ENCODE peak calls at places on chromosomes 5 and 9, in eight cellular contexts. One of them, this sample, is unnamed.

GRCh38 chr5:35458824-35459207 is 158.8 kb upstream of the SPEF2 start:
- DNase-seq in PC-9: no peak
- DNase-seq in Karpas-422: no peak
- DNase-seq in GM23248: no peak
- DNase-seq in HCT116: no peak
- DNase-seq in PC-3: no peak
- DNase-seq in MM.1S: no peak
- DNase-seq in hepatocyte: peak; percentile 26
- DNase-seq in this sample: no peak

GRCh38 chr5:56110646-56111403 is 116.1 kb upstream of the IL6ST start:
- DNase-seq in Karpas-422: no peak
- DNase-seq in GM23248: peak; percentile 31
- DNase-seq in HCT116: no peak
- DNase-seq in hepatocyte: no peak
- DNase-seq in MM.1S: no peak
- DNase-seq in PC-3: no peak
- DNase-seq in PC-9: no peak
- DNase-seq in this sample: no peak

GRCh38 chr5:82277613-82277986 is 554 bp downstream of the RPS23 start:
- DNase-seq in GM23248: peak; percentile 56
- DNase-seq in PC-3: no peak
- DNase-seq in HCT116: no peak
- DNase-seq in hepatocyte: no peak
- DNase-seq in Karpas-422: peak; percentile 64
- DNase-seq in PC-9: no peak
- DNase-seq in MM.1S: no peak
- DNase-seq in this sample: no peak

GRCh38 chr5:172530835-172531703 is 76.7 kb upstream of the SH3PXD2B start:
- DNase-seq in HCT116: no peak
- DNase-seq in PC-3: no peak
- DNase-seq in hepatocyte: no peak
- DNase-seq in Karpas-422: no peak
- DNase-seq in PC-9: no peak
- DNase-seq in GM23248: no peak
- DNase-seq in MM.1S: peak; percentile 7
- DNase-seq in this sample: no peak

GRCh38 chr9:94554078-94554438 is 825 bp upstream of the PCAT7 start:
- DNase-seq in MM.1S: no peak
- DNase-seq in GM23248: no peak
- DNase-seq in Karpas-422: no peak
- DNase-seq in PC-9: no peak
- DNase-seq in PC-3: no peak
- DNase-seq in HCT116: no peak
- DNase-seq in hepatocyte: peak; percentile 56
- DNase-seq in this sample: no peak

GRCh38 chr5:76715734-76716455 is at the start of gene F2R:
- DNase-seq in hepatocyte: peak; percentile 83
- DNase-seq in MM.1S: peak; percentile 60
- DNase-seq in GM23248: peak; percentile 74
- DNase-seq in Karpas-422: no peak
- DNase-seq in PC-3: peak; percentile 38
- DNase-seq in HCT116: no peak
- DNase-seq in PC-9: peak; percentile 30
- DNase-seq in this sample: peak; percentile 85

GRCh38 chr9:3337515-3337914 is 188.3 kb downstream of the RFX3 start:
- DNase-seq in PC-3: peak; percentile 59
- DNase-seq in Karpas-422: no peak
- DNase-seq in GM23248: peak; percentile 75
- DNase-seq in PC-9: no peak
- DNase-seq in MM.1S: no peak
- DNase-seq in HCT116: peak; percentile 22
- DNase-seq in hepatocyte: peak; percentile 38
- DNase-seq in this sample: no peak

GRCh38 chr5:8730194-8730593 is 815.7 kb downstream of the SEMA5A start:
- DNase-seq in PC-9: no peak
- DNase-seq in Karpas-422: no peak
- DNase-seq in hepatocyte: no peak
- DNase-seq in HCT116: no peak
- DNase-seq in MM.1S: no peak
- DNase-seq in GM23248: peak; percentile 74
- DNase-seq in PC-3: peak; percentile 80
- DNase-seq in this sample: no peak

GRCh38 chr9:38689678-38690077 is 30.3 kb downstream of the FAM240B start:
- DNase-seq in GM23248: no peak
- DNase-seq in HCT116: no peak
- DNase-seq in PC-9: no peak
- DNase-seq in MM.1S: no peak
- DNase-seq in hepatocyte: peak; percentile 66
- DNase-seq in PC-3: no peak
- DNase-seq in Karpas-422: no peak
- DNase-seq in this sample: peak; percentile 85

GRCh38 chr5:172534229-172535169 is 80.2 kb upstream of the SH3PXD2B start:
- DNase-seq in HCT116: peak; percentile 4
- DNase-seq in GM23248: peak; percentile 42
- DNase-seq in PC-9: no peak
- DNase-seq in PC-3: peak; percentile 14
- DNase-seq in MM.1S: no peak
- DNase-seq in hepatocyte: no peak
- DNase-seq in Karpas-422: no peak
- DNase-seq in this sample: no peak

GRCh38 chr5:111887706-111888105 is 130.7 kb upstream of the NREP start:
- DNase-seq in HCT116: no peak
- DNase-seq in MM.1S: no peak
- DNase-seq in GM23248: no peak
- DNase-seq in Karpas-422: no peak
- DNase-seq in PC-9: no peak
- DNase-seq in PC-3: no peak
- DNase-seq in hepatocyte: no peak
- DNase-seq in this sample: no peak

GRCh38 chr5:87400305-87400899 is 12.3 kb downstream of the CCNH start:
- DNase-seq in Karpas-422: peak; percentile 73
- DNase-seq in GM23248: peak; percentile 62
- DNase-seq in PC-3: peak; percentile 78
- DNase-seq in MM.1S: peak; percentile 41
- DNase-seq in HCT116: peak; percentile 10
- DNase-seq in hepatocyte: peak; percentile 17
- DNase-seq in PC-9: no peak
- DNase-seq in this sample: peak; percentile 55

GRCh38 chr9:136565722-136566552 is 20.1 kb upstream of the NOTCH1 start:
- DNase-seq in hepatocyte: no peak
- DNase-seq in PC-3: no peak
- DNase-seq in Karpas-422: no peak
- DNase-seq in HCT116: no peak
- DNase-seq in MM.1S: no peak
- DNase-seq in GM23248: no peak
- DNase-seq in PC-9: no peak
- DNase-seq in this sample: no peak
- H3K27ac ChIP-seq in hepatocyte: peak overlapping the region; percentile 65
- H3K27ac ChIP-seq in PC-3: no peak overlapping the region
- H3K27ac ChIP-seq in Karpas-422: no peak overlapping the region
- H3K27ac ChIP-seq in HCT116: no peak overlapping the region
- H3K27ac ChIP-seq in MM.1S: no peak overlapping the region
- H3K27ac ChIP-seq in GM23248: no peak overlapping the region
- H3K27ac ChIP-seq in PC-9: no peak overlapping the region
- H3K27ac ChIP-seq in this sample: no peak overlapping the region

GRCh38 chr5:67193479-67193878 is 3.1 kb downstream of the CD180 start:
- DNase-seq in PC-3: no peak
- DNase-seq in PC-9: no peak
- DNase-seq in GM23248: no peak
- DNase-seq in MM.1S: no peak
- DNase-seq in hepatocyte: no peak
- DNase-seq in HCT116: no peak
- DNase-seq in Karpas-422: no peak
- DNase-seq in this sample: no peak
- H3K4me2 ChIP-seq in PC-3: no peak overlapping the region
- H3K4me2 ChIP-seq in PC-9: no peak overlapping the region
- H3K4me2 ChIP-seq in GM23248: no peak overlapping the region
- H3K4me2 ChIP-seq in MM.1S: no peak overlapping the region
- H3K4me2 ChIP-seq in hepatocyte: no peak overlapping the region
- H3K4me2 ChIP-seq in HCT116: no peak overlapping the region
- H3K4me2 ChIP-seq in Karpas-422: peak overlapping the region; percentile 85
- H3K4me2 ChIP-seq in this sample: no peak overlapping the region

GRCh38 chr9:16082796-16083195 is 530.0 kb downstream of the CCDC171 start:
- DNase-seq in MM.1S: no peak
- DNase-seq in HCT116: no peak
- DNase-seq in PC-9: no peak
- DNase-seq in hepatocyte: no peak
- DNase-seq in Karpas-422: no peak
- DNase-seq in PC-3: no peak
- DNase-seq in GM23248: no peak
- DNase-seq in this sample: no peak
- H3K9me2 ChIP-seq in MM.1S: no peaks in the 10 kb centered on the region
- H3K9me2 ChIP-seq in HCT116: no peaks in the 10 kb centered on the region
- H3K9me2 ChIP-seq in PC-9: no peaks in the 10 kb centered on the region
- H3K9me2 ChIP-seq in hepatocyte: no peaks in the 10 kb centered on the region
- H3K9me2 ChIP-seq in Karpas-422: no peaks in the 10 kb centered on the region
- H3K9me2 ChIP-seq in PC-3: no peaks in the 10 kb centered on the region
- H3K9me2 ChIP-seq in GM23248: no peaks in the 10 kb centered on the region
- H3K9me2 ChIP-seq in this sample: peaks cover 3% of the 10 kb centered on the region

DNA sequence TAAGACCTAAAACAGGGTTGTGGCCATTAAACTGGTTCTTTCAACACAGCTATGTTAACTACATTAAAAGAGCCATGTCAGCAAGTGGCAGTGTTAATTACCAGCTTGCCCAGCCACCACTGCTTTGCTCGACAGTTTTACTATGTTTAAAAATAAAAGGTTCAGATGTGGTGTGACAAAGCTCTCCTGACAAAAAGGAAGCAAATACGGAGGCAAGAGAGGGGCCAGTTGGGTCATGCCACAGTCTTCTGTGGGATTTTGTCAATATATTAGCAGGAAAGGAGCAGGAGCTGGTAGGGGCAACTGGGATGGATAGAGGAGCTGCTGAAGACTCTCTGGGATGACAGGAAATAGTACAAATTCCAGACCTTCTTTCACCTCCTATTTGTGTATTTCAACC is 113.5 kb upstream of the PCA3 start:
- DNase-seq in Karpas-422: no peak
- DNase-seq in hepatocyte: no peak
- DNase-seq in HCT116: no peak
- DNase-seq in GM23248: no peak
- DNase-seq in PC-9: no peak
- DNase-seq in PC-3: no peak
- DNase-seq in MM.1S: peak; percentile 83
- DNase-seq in this sample: peak; percentile 61
- H3K27ac ChIP-seq in Karpas-422: no peak overlapping the region
- H3K27ac ChIP-seq in hepatocyte: peak overlapping the region; percentile 24
- H3K27ac ChIP-seq in HCT116: no peak overlapping the region
- H3K27ac ChIP-seq in GM23248: no peak overlapping the region
- H3K27ac ChIP-seq in PC-9: no peak overlapping the region
- H3K27ac ChIP-seq in PC-3: no peak overlapping the region
- H3K27ac ChIP-seq in MM.1S: peak overlapping the region; percentile 60
- H3K27ac ChIP-seq in this sample: peak overlapping the region; percentile 88

DNA sequence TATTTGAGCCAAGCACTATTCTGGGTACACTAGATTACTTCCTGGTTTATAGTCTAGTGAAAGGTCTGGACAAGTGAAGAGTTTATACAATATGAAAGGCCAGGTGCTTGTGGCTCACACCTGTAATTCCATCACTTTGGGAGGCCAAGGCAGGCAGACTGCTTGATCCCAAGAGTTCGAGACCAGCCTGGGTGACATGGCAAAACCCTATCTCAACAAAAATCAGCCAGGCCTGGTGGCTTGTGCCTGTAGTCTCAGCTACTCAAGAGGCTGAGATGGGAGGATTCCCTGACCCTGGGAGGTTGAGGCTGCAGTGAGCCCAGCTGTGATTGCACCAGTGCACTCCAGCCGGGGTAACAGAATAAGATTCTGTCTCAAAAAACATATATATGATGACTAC is 9.5 kb upstream of the TXNDC15 start:
- DNase-seq in HCT116: no peak
- DNase-seq in Karpas-422: no peak
- DNase-seq in PC-3: no peak
- DNase-seq in PC-9: no peak
- DNase-seq in hepatocyte: no peak
- DNase-seq in GM23248: no peak
- DNase-seq in MM.1S: no peak
- DNase-seq in this sample: no peak
- H3K4me2 ChIP-seq in HCT116: no peak overlapping the region
- H3K4me2 ChIP-seq in Karpas-422: no peak overlapping the region
- H3K4me2 ChIP-seq in PC-3: no peak overlapping the region
- H3K4me2 ChIP-seq in PC-9: no peak overlapping the region
- H3K4me2 ChIP-seq in hepatocyte: no peak overlapping the region
- H3K4me2 ChIP-seq in GM23248: no peak overlapping the region
- H3K4me2 ChIP-seq in MM.1S: no peak overlapping the region
- H3K4me2 ChIP-seq in this sample: no peak overlapping the region

DNA sequence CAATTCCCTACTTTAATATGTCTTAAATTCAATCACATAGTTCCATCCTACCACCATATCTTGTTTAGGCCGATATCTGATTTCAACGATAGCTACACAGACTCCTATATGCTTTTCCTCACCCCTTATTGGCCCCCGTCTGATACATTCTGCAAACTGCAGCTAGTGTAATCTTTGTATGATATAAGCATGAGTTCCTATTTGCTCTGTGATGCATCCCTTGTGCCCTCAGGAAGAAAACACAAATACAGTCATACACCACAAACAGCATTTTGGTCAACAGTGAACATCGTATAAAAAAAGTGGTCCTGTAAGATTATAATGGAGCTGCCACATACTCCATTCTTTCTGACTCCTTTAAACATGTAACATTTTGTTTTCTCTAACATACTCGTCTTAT is 837.8 kb upstream of the CDH6 start:
- DNase-seq in PC-9: no peak
- DNase-seq in Karpas-422: no peak
- DNase-seq in HCT116: no peak
- DNase-seq in GM23248: no peak
- DNase-seq in MM.1S: no peak
- DNase-seq in hepatocyte: no peak
- DNase-seq in PC-3: peak; percentile 90
- DNase-seq in this sample: no peak
- H3K9me2 ChIP-seq in PC-9: no peaks in the 10 kb centered on the region
- H3K9me2 ChIP-seq in Karpas-422: no peaks in the 10 kb centered on the region
- H3K9me2 ChIP-seq in HCT116: no peaks in the 10 kb centered on the region
- H3K9me2 ChIP-seq in GM23248: no peaks in the 10 kb centered on the region
- H3K9me2 ChIP-seq in MM.1S: no peaks in the 10 kb centered on the region
- H3K9me2 ChIP-seq in hepatocyte: no peaks in the 10 kb centered on the region
- H3K9me2 ChIP-seq in PC-3: no peaks in the 10 kb centered on the region
- H3K9me2 ChIP-seq in this sample: no peaks in the 10 kb centered on the region

DNA sequence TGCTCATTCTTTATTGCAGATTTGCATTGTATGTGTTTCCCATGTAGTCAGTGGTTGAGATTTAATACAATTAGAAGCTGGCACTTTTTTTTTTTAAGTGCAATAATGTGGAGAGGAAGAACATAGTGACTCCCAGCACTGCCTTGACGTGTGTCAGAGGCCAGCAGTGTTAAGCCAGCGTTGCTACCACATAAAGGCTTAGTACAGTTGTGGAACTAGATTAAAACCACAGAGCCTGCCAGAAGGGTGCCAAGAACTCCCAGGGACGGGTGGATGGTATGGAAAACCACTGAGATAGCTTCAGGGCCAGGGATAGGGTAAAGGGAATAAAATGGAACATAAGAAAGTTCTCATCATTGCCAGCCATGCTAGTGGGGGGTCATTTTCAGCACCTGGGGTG is 142.9 kb downstream of the TRIO start:
- DNase-seq in HCT116: no peak
- DNase-seq in Karpas-422: no peak
- DNase-seq in PC-9: no peak
- DNase-seq in hepatocyte: no peak
- DNase-seq in PC-3: no peak
- DNase-seq in GM23248: no peak
- DNase-seq in MM.1S: no peak
- DNase-seq in this sample: no peak
- H3K27ac ChIP-seq in HCT116: no peak overlapping the region
- H3K27ac ChIP-seq in Karpas-422: no peak overlapping the region
- H3K27ac ChIP-seq in PC-9: no peak overlapping the region
- H3K27ac ChIP-seq in hepatocyte: no peak overlapping the region
- H3K27ac ChIP-seq in PC-3: no peak overlapping the region
- H3K27ac ChIP-seq in GM23248: no peak overlapping the region
- H3K27ac ChIP-seq in MM.1S: no peak overlapping the region
- H3K27ac ChIP-seq in this sample: no peak overlapping the region

GRCh38 chr9:121972501-121972981 is 120.6 kb downstream of the TTLL11 start:
- DNase-seq in PC-3: peak; percentile 97
- DNase-seq in MM.1S: no peak
- DNase-seq in Karpas-422: peak; percentile 86
- DNase-seq in HCT116: peak; percentile 66
- DNase-seq in GM23248: peak; percentile 95
- DNase-seq in PC-9: peak; percentile 90
- DNase-seq in hepatocyte: no peak
- DNase-seq in this sample: peak; percentile 23
- H3K4me2 ChIP-seq in PC-3: peak overlapping the region; percentile 88
- H3K4me2 ChIP-seq in MM.1S: no peak overlapping the region
- H3K4me2 ChIP-seq in Karpas-422: peak overlapping the region; percentile 40
- H3K4me2 ChIP-seq in HCT116: peak overlapping the region; percentile 66
- H3K4me2 ChIP-seq in GM23248: peak overlapping the region; percentile 15
- H3K4me2 ChIP-seq in PC-9: peak overlapping the region; percentile 21
- H3K4me2 ChIP-seq in hepatocyte: no peak overlapping the region
- H3K4me2 ChIP-seq in this sample: no peak overlapping the region